ENCODE peak calls at places on chromosome 12, in five cellular contexts. U, N, F, L and P are unnamed samples.

GRCh38 chr12:111297703-111298426 is 71.0 kb downstream of the PHETA1 start:
- DNase-seq in L (no peak), U (no peak), F (no peak), N (no peak), P (no peak)

GRCh38 chr12:56947633-56948535 is 9.5 kb downstream of the RDH16 start:
- DNase-seq in U (no peak), L (no peak), F (peak), N (no peak), P (no peak)

GRCh38 chr12:81077686-81078441 is at the start of gene ACSS3:
- DNase-seq in F (peak), U (peak), L (peak), N (no peak), P (peak)

GRCh38 chr12:93849946-93850345 is 172.8 kb downstream of the CRADD start:
- DNase-seq in N (no peak), U (no peak), F (no peak), L (no peak), P (peak)

GRCh38 chr12:75722714-75723200 is 211.3 kb upstream of the KRR1 start:
- DNase-seq in L (peak), U (peak), F (peak), N (peak), P (no peak)

GRCh38 chr12:117561990-117562389 is 200.6 kb upstream of the NOS1 start:
- DNase-seq in L (no peak), N (no peak), F (no peak), U (no peak), P (no peak)

GRCh38 chr12:3236345-3237153 is 159.4 kb downstream of the TSPAN9 start:
- DNase-seq in F (peak), U (no peak), L (no peak), N (peak), P (no peak)

GRCh38 chr12:53184828-53185227 is 4.1 kb upstream of the CSAD start:
- DNase-seq in N (no peak), L (no peak), F (no peak), U (no peak), P (no peak)

GRCh38 chr12:865614-866013 is 83.9 kb downstream of the RAD52 start:
- DNase-seq in F (no peak), L (no peak), U (no peak), N (no peak), P (no peak)

GRCh38 chr12:15688202-15688736 is 100.9 kb downstream of the EPS8 start:
- DNase-seq in U (peak), N (no peak), L (peak), F (peak), P (peak)